ENCODE peak calls at places on chromosomes 1 and 21, in five cellular contexts. N is HepG2, I is K562, F is H1, U is GM12878. P is an unnamed sample.

GRCh38 chr1:50285994-50286393 is 137.2 kb downstream of the DMRTA2 start:
- DNase-seq in N (peak), I (no peak), F (no peak), U (no peak), P (no peak)

GRCh38 chr1:247548092-247548491 is 842 bp upstream of the GCSAML start:
- DNase-seq in N (no peak), I (no peak), F (no peak), U (no peak), P (no peak)

GRCh38 chr21:39669976-39670671 is 57.4 kb downstream of the B3GALT5 start:
- DNase-seq in N (no peak), I (no peak), F (no peak), U (no peak), P (no peak)

GRCh38 chr1:87594736-87595383 is 266.2 kb downstream of the LMO4 start:
- DNase-seq in N (no peak), I (no peak), F (no peak), U (no peak), P (no peak)

GRCh38 chr1:50667710-50668356 is 244.6 kb upstream of the DMRTA2 start:
- DNase-seq in N (no peak), I (no peak), F (no peak), U (no peak), P (no peak)

GRCh38 chr1:223123238-223123976 is 19.6 kb downstream of the TLR5 start:
- DNase-seq in N (peak), I (peak), F (peak), U (no peak), P (peak)

GRCh38 chr1:27563407-27564263 is 40.3 kb downstream of the AHDC1 start:
- DNase-seq in N (peak), I (peak), F (no peak), U (no peak), P (no peak)

GRCh38 chr1:4109626-4109940 is 209.5 kb upstream of the C1orf174 start:
- DNase-seq in N (no peak), I (no peak), F (no peak), U (no peak), P (no peak)

GRCh38 chr1:42010381-42010780 is 91.7 kb upstream of the HIVEP3 start:
- DNase-seq in N (no peak), I (no peak), F (no peak), U (no peak), P (no peak)

GRCh38 chr1:217919683-217920502 is 288.7 kb downstream of the SPATA17 start:
- DNase-seq in N (no peak), I (no peak), F (no peak), U (no peak), P (no peak)

GRCh38 chr1:64282353-64282752 is 78.9 kb downstream of the UBE2U start:
- DNase-seq in N (no peak), I (no peak), F (no peak), U (no peak), P (no peak)

GRCh38 chr21:42194863-42195262 is 24.1 kb upstream of the ABCG1 start:
- DNase-seq in N (no peak), I (no peak), F (no peak), U (no peak), P (no peak)

GRCh38 chr1:42943166-42943565 is 15.5 kb downstream of the SLC2A1 start:
- DNase-seq in N (no peak), I (no peak), F (no peak), U (no peak), P (peak)

GRCh38 chr1:204350857-204351573 is 8.7 kb downstream of the PLEKHA6 start:
- DNase-seq in N (no peak), I (peak), F (peak), U (no peak), P (no peak)

GRCh38 chr1:98201640-98202039 is 280.8 kb upstream of the DPYD start:
- DNase-seq in N (no peak), I (no peak), F (no peak), U (no peak), P (no peak)

GRCh38 chr1:103190746-103191145 is 82.4 kb upstream of the COL11A1 start:
- DNase-seq in N (no peak), I (no peak), F (no peak), U (no peak), P (no peak)

GRCh38 chr21:37358392-37358791 is 8.2 kb upstream of the DYRK1A start:
- DNase-seq in N (no peak), I (no peak), F (no peak), U (no peak), P (no peak)

GRCh38 chr21:37592496-37592895 is 225.9 kb downstream of the DYRK1A start:
- DNase-seq in N (no peak), I (no peak), F (peak), U (no peak), P (no peak)

GRCh38 chr1:226980565-226981385 is 40.7 kb downstream of the COQ8A start:
- DNase-seq in N (no peak), I (no peak), F (no peak), U (no peak), P (no peak)

GRCh38 chr1:116763787-116764465 is 9.7 kb downstream of the CD2 start:
- DNase-seq in N (peak), I (peak), F (peak), U (no peak), P (peak)

GRCh38 chr21:34204021-34204420 is 130.6 kb downstream of the MRPS6 start:
- DNase-seq in N (no peak), I (no peak), F (no peak), U (no peak), P (no peak)

GRCh38 chr21:34201441-34201838 is 128.1 kb downstream of the MRPS6 start:
- DNase-seq in N (no peak), I (no peak), F (peak), U (no peak), P (no peak)

GRCh38 chr21:34204481-34205439 is 131.4 kb downstream of the MRPS6 start:
- DNase-seq in N (no peak), I (no peak), F (no peak), U (no peak), P (no peak)

GRCh38 chr21:34201001-34201400 is 127.6 kb downstream of the MRPS6 start:
- DNase-seq in N (no peak), I (no peak), F (no peak), U (no peak), P (no peak)

DNA sequence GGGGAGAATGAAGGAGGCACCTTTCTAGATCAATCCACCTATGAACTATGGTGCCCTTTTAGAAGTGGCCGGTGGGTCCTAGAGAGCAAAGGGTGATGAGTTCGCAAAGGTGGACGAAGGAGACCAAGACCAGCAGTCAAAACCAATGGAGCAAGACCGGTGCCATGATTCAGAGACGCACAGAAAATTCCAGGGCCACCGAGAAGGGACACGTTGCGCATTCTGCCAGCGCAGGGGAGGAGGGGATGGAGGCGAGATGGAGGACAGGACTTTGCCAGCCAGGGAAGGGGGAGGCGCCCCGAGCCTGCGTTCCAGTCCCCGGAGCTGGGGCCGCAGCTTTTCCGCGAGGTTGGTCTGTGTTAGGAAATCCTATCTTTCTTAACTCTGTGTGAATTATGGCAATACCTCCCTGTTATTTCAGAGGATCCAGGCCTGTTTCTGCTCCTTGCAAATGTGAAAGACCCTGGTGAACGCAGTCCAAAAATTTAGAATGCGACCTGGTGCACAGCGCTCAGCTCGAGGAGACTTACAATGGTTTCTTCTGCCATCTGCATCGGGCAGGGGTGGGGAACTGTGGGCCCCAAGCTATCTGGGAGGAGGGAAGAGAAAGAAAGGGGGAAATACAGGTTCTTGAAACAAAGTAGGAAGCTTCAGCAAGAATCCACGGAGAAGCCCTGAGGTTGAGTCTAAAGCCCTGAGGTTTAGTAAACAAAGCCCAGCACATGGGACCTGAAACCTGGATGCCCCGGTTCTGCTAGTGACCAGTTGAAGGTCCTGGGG is 129.4 kb downstream of the MRPS6 start:
- DNase-seq in N (no peak), I (no peak), F (peak), U (no peak), P (peak)
- TF ChIP-seq ZNF274 in N (no peak), I (no peak), F (no peak), U (no peak), P (no peak)

GRCh38 chr1:235601087-235601486 is 48.5 kb downstream of the GNG4 start:
- DNase-seq in N (no peak), I (peak), F (peak), U (no peak), P (no peak)
- TF ChIP-seq CTCF in N (peak), I (peak), F (peak), U (peak), P (peak)

DNA sequence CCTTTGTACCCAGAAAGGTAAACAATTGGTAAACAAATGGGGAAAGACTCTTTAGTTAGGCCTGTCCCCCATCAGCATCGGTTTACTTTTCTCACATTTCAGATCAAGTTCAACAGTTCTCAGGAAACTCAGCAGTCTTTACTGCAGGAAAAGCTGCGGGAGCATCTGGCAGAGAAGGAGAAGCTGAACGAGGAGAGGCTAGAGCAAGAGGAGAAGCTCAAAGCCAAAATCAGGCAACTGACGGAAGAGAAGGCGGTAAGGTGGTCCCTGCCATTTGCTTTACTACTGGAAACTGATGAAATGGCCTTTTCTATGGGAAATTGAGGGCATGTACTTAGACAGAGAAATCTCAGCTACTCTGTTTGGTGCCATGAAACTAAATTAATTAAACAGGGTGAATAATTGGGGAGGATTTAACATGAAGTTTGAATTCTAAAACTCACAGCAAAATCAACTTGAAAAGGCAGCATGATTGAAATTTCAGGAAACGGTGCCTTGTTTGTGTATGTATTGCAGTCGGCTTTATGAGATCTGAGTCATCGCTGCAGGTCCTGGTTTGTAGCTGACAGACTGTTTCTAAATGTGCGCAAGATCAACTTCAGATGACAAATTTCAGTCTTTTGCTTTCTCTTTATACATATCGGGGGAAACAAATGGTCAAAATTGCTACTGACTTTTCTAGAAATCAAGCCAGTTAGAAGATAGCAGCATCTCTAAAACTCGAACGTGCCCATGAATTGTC is 67.9 kb upstream of the EFHD2 start:
- DNase-seq in N (no peak), I (no peak), F (no peak), U (no peak), P (no peak)
- TF ChIP-seq ZNF274 in N (no peak), I (no peak), F (no peak), U (no peak), P (no peak)

GRCh38 chr1:158969855-158970254 is 38.5 kb downstream of the PYHIN1 start:
- DNase-seq in N (no peak), I (no peak), F (no peak), U (no peak), P (no peak)

GRCh38 chr1:158969166-158969565 is 37.8 kb downstream of the PYHIN1 start:
- DNase-seq in N (no peak), I (no peak), F (no peak), U (no peak), P (no peak)

GRCh38 chr1:158978730-158979129 is 31.0 kb upstream of the IFI16 start:
- DNase-seq in N (no peak), I (no peak), F (no peak), U (no peak), P (no peak)

DNA sequence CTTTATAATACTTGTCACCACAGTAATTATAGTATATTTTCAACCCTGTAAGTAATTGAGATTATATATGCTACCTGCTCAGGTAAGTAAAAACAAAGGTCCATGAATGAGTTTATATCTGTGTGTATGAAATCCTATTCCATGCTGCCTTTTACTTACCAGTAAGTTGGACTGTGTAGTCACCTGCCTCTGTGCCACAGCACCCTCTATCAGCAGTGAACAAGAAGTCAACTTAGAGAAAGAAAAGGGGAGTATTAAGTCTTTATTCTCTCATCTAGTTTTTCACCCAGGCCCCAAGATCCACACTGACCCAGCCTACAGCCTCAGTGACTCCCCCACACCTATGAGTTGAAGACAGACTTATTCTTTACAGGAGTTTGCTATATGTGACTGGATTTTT is 36.9 kb upstream of the IFI16 start:
- DNase-seq in N (no peak), I (no peak), F (no peak), U (no peak), P (no peak)
- TF ChIP-seq CTCF in N (no peak), I (peak), F (peak), U (no peak), P (no peak)

GRCh38 chr1:19072285-19072981 is 116.0 kb upstream of the IFFO2 start:
- DNase-seq in N (no peak), I (no peak), F (no peak), U (no peak), P (no peak)

GRCh38 chr1:19074902-19075721 is 118.6 kb upstream of the IFFO2 start:
- DNase-seq in N (no peak), I (no peak), F (no peak), U (no peak), P (no peak)

GRCh38 chr1:19071674-19072281 is 115.3 kb upstream of the IFFO2 start:
- DNase-seq in N (no peak), I (no peak), F (no peak), U (no peak), P (no peak)

GRCh38 chr1:19074361-19074901 is 118.0 kb upstream of the IFFO2 start:
- DNase-seq in N (no peak), I (no peak), F (no peak), U (no peak), P (no peak)

DNA sequence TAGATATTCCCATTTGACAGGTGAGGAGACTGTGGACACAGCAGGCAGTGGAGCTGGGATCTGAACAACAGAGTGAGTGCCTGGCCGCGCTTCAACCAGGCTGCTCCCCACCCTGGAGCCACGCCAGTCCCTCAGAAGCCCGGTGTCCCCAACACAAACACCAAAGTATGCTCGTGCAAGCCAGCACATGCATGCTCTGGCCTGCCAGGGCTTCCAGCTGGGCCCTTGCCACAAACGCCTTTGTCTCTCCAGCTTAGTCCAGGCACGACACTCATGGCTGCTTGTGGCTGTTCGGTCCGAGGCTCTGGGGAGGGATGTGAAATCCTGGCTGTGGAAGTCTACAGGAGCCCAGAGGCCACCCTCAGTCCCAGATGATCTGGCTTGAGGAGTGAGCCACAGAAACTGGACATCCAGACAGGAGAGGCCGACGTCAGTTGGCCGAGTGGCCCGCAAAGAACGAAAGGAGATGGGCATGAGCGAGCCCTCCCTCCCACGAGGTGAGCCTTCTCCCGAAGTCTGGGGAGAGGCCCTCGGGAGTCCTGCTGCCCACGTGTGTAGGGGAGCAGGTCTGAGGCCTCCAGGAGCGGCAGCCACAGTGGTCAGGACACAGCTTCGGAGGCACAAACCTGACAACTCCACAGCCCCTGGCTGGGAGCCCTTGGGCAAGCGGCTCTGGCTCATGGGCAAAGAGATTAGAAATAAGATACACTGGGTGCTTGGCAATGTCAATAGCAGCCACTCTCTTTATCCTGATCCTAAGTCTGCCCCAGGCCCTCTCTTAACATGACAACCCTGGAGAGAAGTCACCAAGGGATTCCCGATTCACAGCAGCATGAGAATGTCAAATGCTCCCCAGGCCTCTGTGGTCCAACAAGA is 117.1 kb upstream of the IFFO2 start:
- DNase-seq in N (no peak), I (no peak), F (no peak), U (no peak), P (no peak)
- TF ChIP-seq ZNF274 in N (no peak), I (no peak), F (no peak), U (no peak), P (no peak)